ENCODE peak calls at places on chromosomes 7 and 10, in eight cellular contexts. U, B, F, R, G, V, Y and D are unnamed samples.

GRCh38 chr10:99920901-99921300 is 88.8 kb downstream of the DNMBP start:
- DNase-seq in U (no peak), B (peak; percentile 47), F (no peak), R (peak; percentile 76), G (no peak), V (no peak), Y (peak; percentile 64), D (no peak)

GRCh38 chr10:109411897-109412296 is 511.4 kb downstream of the XPNPEP1 start:
- DNase-seq in U (no peak), B (no peak), F (no peak), R (no peak), G (no peak), V (no peak), Y (no peak), D (no peak)

GRCh38 chr7:75727881-75728592 is 10.7 kb downstream of the HIP1 start:
- DNase-seq in U (no peak), B (no peak), F (no peak), R (peak; percentile 78), G (no peak), V (no peak), Y (peak; percentile 78), D (peak; percentile 60)

GRCh38 chr7:131538791-131539179 is 17.6 kb downstream of the PODXL start:
- DNase-seq in U (no peak), B (no peak), F (no peak), R (no peak), G (no peak), V (no peak), Y (no peak), D (no peak)

GRCh38 chr7:108211382-108212201 is 81.4 kb upstream of the LAMB4 start:
- DNase-seq in U (no peak), B (peak; percentile 35), F (peak; percentile 59), R (peak; percentile 48), G (no peak), V (no peak), Y (peak; percentile 65), D (no peak)

GRCh38 chr7:47300472-47301021 is 281.4 kb downstream of the TNS3 start:
- DNase-seq in U (no peak), B (no peak), F (no peak), R (no peak), G (no peak), V (no peak), Y (no peak), D (no peak)

GRCh38 chr7:87480386-87480785 is 4.9 kb upstream of the ABCB4 start:
- DNase-seq in U (no peak), B (no peak), F (no peak), R (peak; percentile 3), G (no peak), V (no peak), Y (no peak), D (no peak)

GRCh38 chr10:28875535-28876208 is 198.4 kb downstream of the BAMBI start:
- DNase-seq in U (no peak), B (no peak), F (no peak), R (peak; percentile 71), G (no peak), V (no peak), Y (peak; percentile 76), D (no peak)

DNA sequence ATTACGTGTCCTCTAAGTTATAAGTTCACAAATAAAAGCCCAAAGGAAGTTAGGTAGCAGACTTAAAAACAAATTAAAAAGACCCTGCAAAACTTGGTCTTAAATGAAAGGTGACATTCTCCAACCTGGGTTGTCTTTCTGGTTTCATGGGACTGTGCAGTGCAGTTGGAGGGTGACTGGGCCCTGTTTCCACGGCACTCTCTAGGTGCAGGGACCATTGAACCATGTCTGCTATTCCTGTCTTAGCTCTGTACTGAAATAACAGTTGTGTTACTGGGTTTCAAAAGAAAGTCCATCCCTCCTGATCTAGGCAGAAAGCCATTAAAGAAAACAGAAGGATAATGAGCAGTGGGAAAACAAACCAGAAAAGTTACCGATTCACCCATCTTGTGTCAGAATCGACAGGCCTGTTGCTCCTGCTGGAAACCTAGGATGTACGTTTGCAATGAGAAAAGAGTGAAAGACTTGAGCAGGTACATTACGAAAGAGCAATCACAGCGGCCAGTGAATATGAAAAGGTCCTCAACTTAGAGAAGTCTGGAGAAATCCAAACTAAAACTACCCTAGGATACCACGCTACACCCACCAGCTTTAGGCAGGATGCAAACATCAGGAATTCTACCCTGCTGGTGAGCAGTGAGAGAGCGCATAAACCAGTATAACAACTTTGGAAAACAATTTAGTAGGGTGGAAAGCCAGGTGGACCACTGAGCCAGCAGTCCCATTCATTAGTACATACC is 24.5 kb downstream of the SPDYE6 start:
- DNase-seq in U (no peak), B (no peak), F (no peak), R (no peak), G (no peak), V (no peak), Y (no peak), D (no peak)
- TF ChIP-seq CTCF in U (peak; percentile 40), B (peak; percentile 25), F (no peak), R (no peak), G (no peak), V (peak; percentile 31), Y (no peak), D (no peak)

GRCh38 chr10:13218878-13219277 is 15.3 kb downstream of the UCMA start:
- DNase-seq in U (no peak), B (no peak), F (no peak), R (no peak), G (no peak), V (no peak), Y (no peak), D (no peak)

GRCh38 chr10:13222151-13222550 is 12.0 kb downstream of the UCMA start:
- DNase-seq in U (no peak), B (no peak), F (no peak), R (no peak), G (no peak), V (no peak), Y (no peak), D (no peak)

GRCh38 chr10:13222566-13222965 is 11.6 kb downstream of the UCMA start:
- DNase-seq in U (no peak), B (no peak), F (no peak), R (no peak), G (no peak), V (no peak), Y (no peak), D (no peak)

GRCh38 chr10:13221572-13221971 is 12.6 kb downstream of the UCMA start:
- DNase-seq in U (no peak), B (no peak), F (no peak), R (no peak), G (no peak), V (no peak), Y (no peak), D (no peak)

DNA sequence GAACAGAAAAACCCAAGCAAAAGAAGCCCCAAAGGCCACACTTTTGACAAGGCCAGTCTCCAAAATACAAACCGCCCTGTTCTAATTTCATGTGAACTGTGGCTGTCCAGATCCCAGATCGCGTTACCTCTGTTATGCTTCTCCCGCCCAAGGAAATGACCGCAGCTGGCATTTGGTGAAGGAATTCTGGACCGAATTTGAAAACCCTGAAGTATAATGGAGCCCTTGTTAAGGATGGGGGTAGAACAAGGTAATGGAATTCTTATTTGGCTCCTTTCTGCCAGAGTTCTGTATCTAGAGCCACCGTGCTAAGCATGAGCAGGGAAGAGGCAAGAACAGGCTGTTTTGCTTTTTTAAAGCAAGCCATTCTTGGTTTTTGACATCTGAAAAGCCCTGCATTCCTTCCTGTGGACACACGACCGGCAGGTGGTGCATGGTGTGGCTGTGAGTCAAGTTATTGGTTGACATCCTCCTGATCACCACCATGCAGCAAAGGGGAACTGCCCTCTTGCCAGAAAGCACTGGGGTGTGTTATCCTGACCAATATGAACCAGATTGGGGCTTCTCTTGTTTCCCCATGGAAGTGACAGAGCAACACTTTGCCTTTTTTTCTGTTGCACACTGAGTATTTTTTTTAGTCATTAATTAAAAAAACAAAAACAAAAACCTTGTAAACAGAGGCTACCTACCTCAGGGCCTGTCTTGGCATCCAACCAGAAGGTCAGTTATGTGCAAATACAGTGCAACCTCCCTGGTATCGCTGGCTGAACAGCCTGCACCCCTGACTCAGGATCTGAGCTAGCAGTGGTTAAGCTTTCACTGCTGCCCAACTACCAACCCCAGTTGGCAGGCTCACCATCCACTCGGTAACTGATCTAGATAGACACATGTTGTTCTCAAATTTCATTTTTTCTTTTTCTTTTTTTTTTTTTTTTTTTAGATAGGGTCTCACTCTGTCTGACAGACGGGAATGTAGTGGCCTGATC is 14.2 kb downstream of the UCMA start:
- DNase-seq in U (no peak), B (peak; percentile 5), F (no peak), R (peak; percentile 14), G (no peak), V (no peak), Y (peak; percentile 39), D (no peak)
- TF ChIP-seq CTCF in U (peak; percentile 34), B (peak; percentile 51), F (no peak), R (peak; percentile 38), G (no peak), V (peak; percentile 40), Y (peak; percentile 51), D (no peak)

DNA sequence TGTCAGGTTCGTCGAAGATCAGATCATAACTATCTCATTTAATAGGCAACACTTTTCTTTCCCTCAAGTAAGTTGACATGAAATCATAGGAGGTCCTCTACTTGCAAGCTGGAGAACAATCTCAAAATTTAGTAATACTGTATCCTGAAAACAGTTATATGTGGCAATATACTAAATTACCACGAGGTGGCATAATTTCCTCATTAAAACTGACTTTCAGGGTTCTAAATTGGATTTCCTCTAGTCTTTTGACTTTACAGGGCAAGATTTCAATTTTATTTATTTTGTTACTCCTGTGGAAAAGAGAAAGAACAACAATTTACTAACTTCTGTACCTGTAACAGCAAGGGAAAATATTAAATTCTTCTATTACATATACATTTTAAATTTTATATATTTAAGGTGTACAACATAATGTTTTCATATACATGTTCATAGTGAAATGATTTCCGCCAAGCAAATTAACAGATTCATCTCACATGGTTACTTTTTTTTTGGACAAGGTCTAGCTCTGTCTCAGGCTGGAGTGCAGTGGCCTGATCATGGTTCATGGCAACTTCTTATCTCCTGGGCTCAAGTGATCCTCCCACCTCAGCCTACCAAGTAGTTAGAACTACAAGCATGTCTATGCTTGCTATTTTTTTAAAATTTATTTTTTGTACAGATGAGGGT is 53.4 kb upstream of the CYP2C18 start:
- DNase-seq in U (no peak), B (peak; percentile 12), F (no peak), R (peak; percentile 22), G (no peak), V (no peak), Y (peak; percentile 41), D (no peak)
- TF ChIP-seq CTCF in U (peak; percentile 82), B (peak; percentile 84), F (peak; percentile 35), R (peak; percentile 50), G (peak; percentile 21), V (peak; percentile 83), Y (peak; percentile 67), D (no peak)

DNA sequence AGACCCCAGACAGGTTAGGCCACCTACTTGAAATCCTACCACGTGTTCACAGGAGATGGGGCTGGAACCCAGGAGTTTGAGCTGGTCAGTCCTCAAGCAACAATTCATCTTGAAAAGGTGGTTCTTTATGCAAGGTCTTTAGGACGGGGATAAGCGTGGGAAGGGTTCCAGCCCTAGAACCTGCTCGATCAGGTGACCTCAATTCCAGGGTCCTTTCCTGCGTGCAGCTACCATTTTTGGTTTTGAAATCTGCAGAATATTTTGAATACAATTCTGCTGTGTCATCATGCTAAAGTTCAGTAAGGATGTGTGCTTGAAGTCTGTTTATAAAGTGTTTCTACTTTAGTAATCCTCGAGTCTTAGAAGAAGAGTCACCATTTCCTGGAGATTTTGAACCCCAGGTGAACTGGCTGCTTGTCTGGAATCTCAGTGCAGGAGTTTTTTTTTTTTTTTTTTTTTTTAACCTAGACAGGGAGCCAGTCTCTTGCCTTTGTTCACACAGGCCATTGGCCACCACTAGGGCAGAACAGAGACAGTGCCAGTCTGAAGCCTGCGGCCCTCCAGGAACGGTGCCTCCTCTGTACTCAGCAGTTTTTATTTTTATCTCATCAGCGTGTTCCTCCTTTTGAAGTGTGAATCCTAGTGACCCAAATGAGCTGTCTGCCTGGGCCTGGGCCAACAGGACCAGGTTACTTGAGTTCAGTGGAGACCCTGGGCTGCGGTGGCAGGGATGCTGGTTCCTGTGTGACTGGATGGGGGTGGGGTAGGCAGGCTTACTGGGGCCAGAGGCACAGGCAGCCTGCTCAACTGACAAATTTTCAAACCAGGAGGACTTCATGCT is 54.6 kb downstream of the EEPD1 start:
- DNase-seq in U (no peak), B (peak; percentile 75), F (peak; percentile 82), R (peak; percentile 82), G (no peak), V (no peak), Y (peak; percentile 93), D (no peak)
- TF ChIP-seq CTCF in U (no peak), B (peak; percentile 46), F (peak; percentile 30), R (peak; percentile 6), G (peak; percentile 16), V (peak; percentile 8), Y (peak; percentile 36), D (no peak)